ENCODE peak calls at places on chromosomes 5 and 9, in four cellular contexts. One of them, this sample, is unnamed.

GRCh38 chr5:126865299-126865698 is 88.4 kb downstream of the LMNB1 start:
- DNase-seq in H1: no peak
- DNase-seq in SK-N-SH: no peak
- DNase-seq in HCT116: no peak
- DNase-seq in this sample: no peak

GRCh38 chr5:9015250-9015936 is 530.5 kb downstream of the SEMA5A start:
- DNase-seq in SK-N-SH: no peak
- DNase-seq in HCT116: no peak
- DNase-seq in H1: no peak
- DNase-seq in this sample: no peak

GRCh38 chr9:98075332-98075805 is 18.8 kb downstream of the NANS start:
- DNase-seq in SK-N-SH: no peak
- DNase-seq in HCT116: peak
- DNase-seq in H1: no peak
- DNase-seq in this sample: peak

GRCh38 chr9:130461218-130461630 is 16.5 kb downstream of the ASS1 start:
- DNase-seq in SK-N-SH: peak
- DNase-seq in HCT116: no peak
- DNase-seq in H1: peak
- DNase-seq in this sample: peak

GRCh38 chr9:21030389-21031035 is 928 bp downstream of the HACD4 start:
- DNase-seq in H1: no peak
- DNase-seq in SK-N-SH: no peak
- DNase-seq in HCT116: no peak
- DNase-seq in this sample: peak

GRCh38 chr9:95508242-95508967 is 8.4 kb downstream of the PTCH1 start:
- DNase-seq in HCT116: no peak
- DNase-seq in SK-N-SH: peak
- DNase-seq in H1: peak
- DNase-seq in this sample: no peak

GRCh38 chr5:99191181-99191775 is 262.5 kb upstream of the CHD1 start:
- DNase-seq in SK-N-SH: no peak
- DNase-seq in H1: no peak
- DNase-seq in HCT116: no peak
- DNase-seq in this sample: no peak

GRCh38 chr5:130222638-130223037 is 318.4 kb downstream of the CHSY3 start:
- DNase-seq in H1: no peak
- DNase-seq in SK-N-SH: no peak
- DNase-seq in HCT116: no peak
- DNase-seq in this sample: no peak

GRCh38 chr5:102866315-102866693 is 111.2 kb downstream of the PAM start:
- DNase-seq in H1: no peak
- DNase-seq in SK-N-SH: no peak
- DNase-seq in HCT116: no peak
- DNase-seq in this sample: no peak

GRCh38 chr9:8817335-8817734 is 1017.8 kb upstream of the DMAC1 start:
- DNase-seq in H1: no peak
- DNase-seq in HCT116: no peak
- DNase-seq in SK-N-SH: no peak
- DNase-seq in this sample: no peak

GRCh38 chr5:103901885-103902284 is 339.3 kb upstream of the NUDT12 start:
- DNase-seq in HCT116: no peak
- DNase-seq in SK-N-SH: no peak
- DNase-seq in H1: no peak
- DNase-seq in this sample: no peak

GRCh38 chr9:132849168-132849831 is 28.8 kb downstream of the AK8 start:
- DNase-seq in HCT116: no peak
- DNase-seq in SK-N-SH: peak
- DNase-seq in H1: no peak
- DNase-seq in this sample: no peak

GRCh38 chr9:110579763-110580255 is 268 bp upstream of the SVEP1 start:
- DNase-seq in SK-N-SH: peak
- DNase-seq in H1: no peak
- DNase-seq in HCT116: no peak
- DNase-seq in this sample: no peak

GRCh38 chr9:99259231-99259918 is 37.3 kb downstream of the SEC61B start:
- DNase-seq in HCT116: no peak
- DNase-seq in H1: peak
- DNase-seq in SK-N-SH: no peak
- DNase-seq in this sample: no peak

GRCh38 chr5:122141751-122142150 is 12.4 kb downstream of the ZNF474 start:
- DNase-seq in SK-N-SH: no peak
- DNase-seq in H1: no peak
- DNase-seq in HCT116: no peak
- DNase-seq in this sample: no peak

GRCh38 chr5:36614657-36615308 is 8.4 kb downstream of the SLC1A3 start:
- DNase-seq in HCT116: no peak
- DNase-seq in SK-N-SH: no peak
- DNase-seq in H1: no peak
- DNase-seq in this sample: no peak
- TF ChIP-seq JUND in HCT116: no peak
- TF ChIP-seq JUND in SK-N-SH: no peak
- TF ChIP-seq JUND in H1: no peak
- TF ChIP-seq JUND in this sample: no peak

GRCh38 chr5:3852154-3852930 is 256.7 kb downstream of the IRX1 start:
- DNase-seq in HCT116: no peak
- DNase-seq in SK-N-SH: no peak
- DNase-seq in H1: no peak
- DNase-seq in this sample: no peak
- TF ChIP-seq JUND in HCT116: no peak
- TF ChIP-seq JUND in SK-N-SH: no peak
- TF ChIP-seq JUND in H1: no peak
- TF ChIP-seq JUND in this sample: no peak

GRCh38 chr9:137305788-137306545 is 3.9 kb upstream of the NRARP start:
- DNase-seq in H1: no peak
- DNase-seq in HCT116: no peak
- DNase-seq in SK-N-SH: peak
- DNase-seq in this sample: no peak

GRCh38 chr9:137305060-137305787 is 3.2 kb upstream of the NRARP start:
- DNase-seq in H1: peak
- DNase-seq in SK-N-SH: peak
- DNase-seq in HCT116: no peak
- DNase-seq in this sample: no peak

GRCh38 chr9:137303031-137303892 is 1.2 kb upstream of the NRARP start:
- DNase-seq in HCT116: no peak
- DNase-seq in SK-N-SH: peak
- DNase-seq in H1: peak
- DNase-seq in this sample: no peak

GRCh38 chr9:137303893-137304382 is 1.9 kb upstream of the NRARP start:
- DNase-seq in HCT116: no peak
- DNase-seq in H1: peak
- DNase-seq in SK-N-SH: peak
- DNase-seq in this sample: no peak

DNA sequence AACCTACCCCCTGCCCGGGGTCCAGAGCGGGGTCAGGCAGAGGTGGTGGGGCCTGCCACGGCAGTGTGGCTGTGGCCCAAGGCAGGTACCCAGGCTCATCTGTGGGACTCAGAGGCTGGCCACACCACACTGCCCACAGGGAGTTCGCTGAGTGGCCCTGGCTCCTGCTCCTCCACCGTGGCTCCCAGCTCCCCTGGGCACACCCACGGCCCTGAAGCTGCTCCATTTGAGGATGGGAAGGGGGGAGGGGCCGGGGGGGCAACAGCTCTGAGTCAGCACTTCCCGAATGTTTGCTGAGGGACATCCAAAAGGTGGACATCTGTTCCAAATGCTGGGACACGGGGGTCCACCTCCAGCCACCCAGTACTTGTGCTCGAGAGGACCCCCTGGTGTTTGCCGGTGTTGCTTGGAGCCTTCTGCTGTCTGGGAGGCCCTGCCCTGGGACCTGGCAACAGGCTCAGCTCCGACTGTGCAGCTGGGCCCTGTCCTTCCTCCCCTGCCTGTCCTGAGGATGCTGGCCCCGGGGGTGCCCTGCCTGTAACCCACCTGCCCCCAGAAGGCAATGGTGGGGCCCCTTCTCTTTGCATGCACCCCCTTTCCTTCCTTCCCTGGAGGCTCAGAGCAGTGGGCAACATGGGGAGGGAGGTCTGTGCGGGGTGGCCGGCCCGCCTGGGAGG is 2.5 kb upstream of the NRARP start:
- DNase-seq in H1: no peak
- DNase-seq in SK-N-SH: peak
- DNase-seq in HCT116: no peak
- DNase-seq in this sample: no peak
- TF ChIP-seq JUND in H1: no peak
- TF ChIP-seq JUND in SK-N-SH: no peak
- TF ChIP-seq JUND in HCT116: no peak
- TF ChIP-seq JUND in this sample: no peak

DNA sequence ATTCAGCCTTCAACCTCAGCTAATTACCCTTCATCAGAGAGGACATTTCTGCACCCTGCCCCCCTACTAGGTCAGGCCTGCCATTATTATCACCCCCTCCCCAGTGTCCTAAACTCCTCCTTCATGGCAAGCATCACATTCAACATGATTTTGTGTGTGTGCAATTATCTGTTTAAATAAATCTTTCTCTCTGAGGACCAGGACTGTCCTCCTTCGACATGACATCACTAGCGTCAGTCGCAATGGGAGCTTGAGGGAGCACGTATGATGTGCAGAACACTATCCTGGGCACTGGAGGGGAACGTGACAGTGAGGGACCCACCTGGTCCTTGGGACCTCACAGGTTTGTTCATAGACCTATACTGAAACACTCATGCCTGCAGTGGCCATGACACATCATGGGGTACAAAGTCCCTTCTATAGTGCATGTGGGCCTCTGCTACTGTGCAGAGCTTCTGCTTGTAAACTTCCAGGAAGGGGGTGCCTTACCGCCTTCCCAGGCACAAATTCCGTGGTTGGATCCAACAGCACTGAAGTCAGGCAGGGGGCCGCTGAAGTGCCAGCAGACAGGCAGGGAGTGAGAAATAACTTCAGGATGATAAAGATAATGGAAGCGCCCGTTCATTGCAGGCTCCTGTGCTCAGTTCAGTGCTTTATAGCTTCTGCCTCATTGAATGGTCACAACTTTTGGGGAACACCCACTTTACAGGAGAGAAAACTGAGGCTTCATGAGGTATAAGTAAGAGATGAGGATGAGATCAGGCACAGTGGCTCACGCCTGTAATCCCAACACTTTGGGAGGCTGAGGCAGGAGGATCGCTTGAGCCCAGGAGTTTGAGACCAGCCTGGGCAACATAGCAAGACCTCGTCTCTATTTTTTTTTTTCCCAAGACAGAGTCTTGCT is 36.0 kb upstream of the STXBP1 start:
- DNase-seq in HCT116: no peak
- DNase-seq in SK-N-SH: no peak
- DNase-seq in H1: no peak
- DNase-seq in this sample: no peak
- TF ChIP-seq JUND in HCT116: no peak
- TF ChIP-seq JUND in SK-N-SH: no peak
- TF ChIP-seq JUND in H1: no peak
- TF ChIP-seq JUND in this sample: no peak

GRCh38 chr5:83509535-83509934 is 38.0 kb downstream of the VCAN start:
- DNase-seq in SK-N-SH: peak
- DNase-seq in HCT116: no peak
- DNase-seq in H1: no peak
- DNase-seq in this sample: peak
- TF ChIP-seq JUND in SK-N-SH: no peak
- TF ChIP-seq JUND in HCT116: no peak
- TF ChIP-seq JUND in H1: no peak
- TF ChIP-seq JUND in this sample: no peak

DNA sequence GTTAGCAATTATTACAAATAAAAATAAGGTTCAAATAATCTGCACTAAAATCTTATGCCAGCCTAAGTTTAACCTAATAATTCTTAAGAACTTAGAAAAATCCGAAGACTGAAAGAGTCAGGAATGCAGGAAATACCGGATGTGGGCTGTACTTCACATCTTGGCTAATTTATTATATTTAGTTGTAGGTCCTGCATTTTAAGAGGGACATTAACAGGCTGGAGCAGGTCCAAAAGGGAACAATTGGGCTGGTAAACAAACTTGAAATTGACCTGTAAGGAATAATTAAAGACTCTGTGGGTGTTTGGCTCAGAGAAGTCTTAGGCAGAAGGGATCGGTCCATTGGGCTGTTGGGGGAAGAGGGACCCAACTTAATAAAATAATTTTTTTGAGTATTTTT is 18.4 kb downstream of the GLRA1 start:
- DNase-seq in HCT116: no peak
- DNase-seq in H1: no peak
- DNase-seq in SK-N-SH: no peak
- DNase-seq in this sample: no peak
- TF ChIP-seq JUND in HCT116: no peak
- TF ChIP-seq JUND in H1: no peak
- TF ChIP-seq JUND in SK-N-SH: no peak
- TF ChIP-seq JUND in this sample: no peak

DNA sequence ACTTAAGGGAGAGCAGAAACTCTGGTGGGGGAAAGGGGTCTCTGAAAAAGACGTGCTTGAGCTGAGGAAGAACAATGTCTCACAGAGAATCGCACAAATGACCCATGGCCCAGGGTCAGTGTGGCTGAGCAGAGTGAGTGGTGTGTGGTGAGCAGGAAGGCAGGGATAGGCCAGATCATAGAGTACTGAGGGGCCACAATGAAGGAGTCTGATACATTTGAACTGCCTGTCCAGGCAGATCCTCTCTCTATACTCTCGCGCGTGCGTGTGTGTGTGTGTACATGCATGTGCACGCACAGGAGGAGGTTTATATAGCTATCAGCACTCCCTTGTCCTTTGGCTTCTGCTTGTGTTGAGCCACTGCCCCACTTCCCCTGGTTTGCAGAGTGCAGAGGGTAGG is 294.1 kb downstream of the ZNF608 start:
- DNase-seq in SK-N-SH: no peak
- DNase-seq in HCT116: no peak
- DNase-seq in H1: no peak
- DNase-seq in this sample: no peak
- TF ChIP-seq JUND in SK-N-SH: no peak
- TF ChIP-seq JUND in HCT116: no peak
- TF ChIP-seq JUND in H1: no peak
- TF ChIP-seq JUND in this sample: no peak